ENCODE peak calls at places on chromosomes 12 and 14, in eight cellular contexts. Q is prostate gland, K is psoas muscle, B is Karpas-422, A is adipocyte, F is BE2C, O is heart left ventricle, L is HCT116. D is an unnamed sample.

GRCh38 chr12:53601296-53601847 is 24.8 kb downstream of the ATF7 start:
- DNase-seq in Q (no peak), K (no peak), B (peak; percentile 69), A (no peak), F (no peak), O (no peak), L (no peak), D (no peak)

GRCh38 chr12:58917699-58918334 is 2.5 kb downstream of the LRIG3 start:
- DNase-seq in Q (no peak), K (no peak), B (no peak), A (peak; percentile 52), F (no peak), O (no peak), L (no peak), D (no peak)

GRCh38 chr14:99576304-99576703 is 27.7 kb downstream of the CCDC85C start:
- DNase-seq in Q (no peak), K (no peak), B (no peak), A (no peak), F (no peak), O (no peak), L (no peak), D (no peak)

GRCh38 chr12:42094277-42094676 is 50.4 kb downstream of the GXYLT1 start:
- DNase-seq in Q (no peak), K (no peak), B (no peak), A (peak; percentile 28), F (peak; percentile 24), O (no peak), L (peak; percentile 33), D (no peak)

GRCh38 chr14:70796551-70796950 is 12.8 kb downstream of the MAP3K9 start:
- DNase-seq in Q (no peak), K (no peak), B (no peak), A (no peak), F (no peak), O (no peak), L (no peak), D (no peak)

GRCh38 chr14:99123208-99123870 is 148.7 kb downstream of the BCL11B start:
- DNase-seq in Q (no peak), K (no peak), B (no peak), A (no peak), F (no peak), O (no peak), L (no peak), D (no peak)

GRCh38 chr14:57058319-57058718 is 210.4 kb downstream of the EXOC5 start:
- DNase-seq in Q (no peak), K (no peak), B (no peak), A (no peak), F (no peak), O (no peak), L (no peak), D (no peak)

GRCh38 chr12:4828176-4828575 is 81.5 kb upstream of the KCNA1 start:
- DNase-seq in Q (no peak), K (no peak), B (peak; percentile 43), A (no peak), F (no peak), O (no peak), L (no peak), D (no peak)

GRCh38 chr14:80304125-80304766 is 92.9 kb upstream of the DIO2 start:
- DNase-seq in Q (no peak), K (no peak), B (no peak), A (peak; percentile 54), F (no peak), O (no peak), L (no peak), D (no peak)

GRCh38 chr12:68348419-68348818 is 16.3 kb upstream of the MDM1 start:
- DNase-seq in Q (no peak), K (no peak), B (no peak), A (no peak), F (no peak), O (no peak), L (no peak), D (no peak)

GRCh38 chr12:11695321-11695720 is 45.8 kb downstream of the ETV6 start:
- DNase-seq in Q (no peak), K (no peak), B (no peak), A (peak; percentile 52), F (no peak), O (no peak), L (no peak), D (no peak)

GRCh38 chr12:104054681-104055346 is 4.8 kb upstream of the GLT8D2 start:
- DNase-seq in Q (no peak), K (no peak), B (no peak), A (no peak), F (no peak), O (no peak), L (no peak), D (no peak)

GRCh38 chr12:28800129-28800528 is 348.9 kb upstream of the FAR2 start:
- DNase-seq in Q (no peak), K (no peak), B (no peak), A (no peak), F (no peak), O (no peak), L (no peak), D (no peak)

GRCh38 chr12:88764781-88765470 is 184.7 kb upstream of the KITLG start:
- DNase-seq in Q (no peak), K (no peak), B (no peak), A (peak; percentile 58), F (no peak), O (no peak), L (no peak), D (no peak)

GRCh38 chr14:80523518-80524117 is 312.3 kb upstream of the DIO2 start:
- DNase-seq in Q (no peak), K (no peak), B (no peak), A (no peak), F (no peak), O (no peak), L (no peak), D (no peak)

GRCh38 chr14:67311868-67312267 is 47.7 kb downstream of the ATP6V1D start:
- DNase-seq in Q (no peak), K (no peak), B (no peak), A (no peak), F (no peak), O (no peak), L (no peak), D (no peak)

GRCh38 chr12:70645494-70646317 is 8.5 kb upstream of the PTPRB start:
- DNase-seq in Q (peak; percentile 70), K (peak; percentile 56), B (no peak), A (peak; percentile 86), F (peak; percentile 16), O (peak; percentile 78), L (peak; percentile 67), D (peak; percentile 77)

GRCh38 chr14:106201376-106201775 is 675.0 kb downstream of the TMEM121 start:
- DNase-seq in Q (no peak), K (no peak), B (no peak), A (no peak), F (no peak), O (no peak), L (no peak), D (no peak)

DNA sequence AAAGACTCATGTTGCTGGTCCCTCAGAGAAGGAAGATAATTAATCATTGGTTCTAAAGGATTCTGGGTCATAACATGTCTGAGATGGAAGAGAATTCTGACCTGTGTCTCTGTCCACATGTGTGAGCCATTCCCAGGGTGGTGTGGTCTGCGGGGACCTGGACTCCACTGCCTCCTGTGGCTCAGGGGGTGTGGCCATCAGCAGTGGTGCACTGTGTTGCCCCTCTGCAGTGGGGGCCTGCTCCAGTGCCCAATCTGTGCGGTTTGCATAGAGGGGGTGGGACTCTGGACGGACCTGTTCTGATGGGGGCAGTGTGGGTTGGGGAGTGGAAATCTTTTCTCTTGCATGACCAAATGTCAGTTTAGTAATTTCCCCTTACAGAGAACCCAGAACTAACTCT is 13.5 kb downstream of the KRT85 start:
- DNase-seq in Q (no peak), K (no peak), B (no peak), A (no peak), F (no peak), O (no peak), L (no peak), D (no peak)
- H3K27me3 ChIP-seq in Q (no peaks in the 10 kb centered on the region), K (peaks cover 40% of the 10 kb centered on the region), B (no peaks in the 10 kb centered on the region), A (peaks cover 64% of the 10 kb centered on the region), F (peaks cover 23% of the 10 kb centered on the region), O (peaks cover 15% of the 10 kb centered on the region), L (no peaks in the 10 kb centered on the region), D (no peaks in the 10 kb centered on the region)

GRCh38 chr14:102392506-102392905 is 29.8 kb downstream of the TECPR2 start:
- DNase-seq in Q (no peak), K (no peak), B (no peak), A (no peak), F (no peak), O (no peak), L (no peak), D (no peak)

GRCh38 chr14:102389261-102389660 is 26.5 kb downstream of the TECPR2 start:
- DNase-seq in Q (no peak), K (no peak), B (no peak), A (no peak), F (no peak), O (no peak), L (no peak), D (no peak)

GRCh38 chr14:102390486-102390885 is 27.7 kb downstream of the TECPR2 start:
- DNase-seq in Q (no peak), K (no peak), B (no peak), A (peak; percentile 18), F (no peak), O (no peak), L (no peak), D (no peak)

GRCh38 chr14:102394717-102395378 is 32.1 kb downstream of the TECPR2 start:
- DNase-seq in Q (no peak), K (no peak), B (no peak), A (no peak), F (no peak), O (no peak), L (no peak), D (no peak)

GRCh38 chr14:102390064-102390463 is 27.3 kb downstream of the TECPR2 start:
- DNase-seq in Q (no peak), K (no peak), B (no peak), A (no peak), F (no peak), O (no peak), L (no peak), D (no peak)
- H3K4me1 ChIP-seq in Q (no peaks in the 10 kb centered on the region), K (peaks cover 13% of the 10 kb centered on the region), B (no peaks in the 10 kb centered on the region), A (peaks cover 20% of the 10 kb centered on the region), F (no peaks in the 10 kb centered on the region), O (peaks cover 18% of the 10 kb centered on the region), L (no peaks in the 10 kb centered on the region), D (peaks cover 4% of the 10 kb centered on the region)

DNA sequence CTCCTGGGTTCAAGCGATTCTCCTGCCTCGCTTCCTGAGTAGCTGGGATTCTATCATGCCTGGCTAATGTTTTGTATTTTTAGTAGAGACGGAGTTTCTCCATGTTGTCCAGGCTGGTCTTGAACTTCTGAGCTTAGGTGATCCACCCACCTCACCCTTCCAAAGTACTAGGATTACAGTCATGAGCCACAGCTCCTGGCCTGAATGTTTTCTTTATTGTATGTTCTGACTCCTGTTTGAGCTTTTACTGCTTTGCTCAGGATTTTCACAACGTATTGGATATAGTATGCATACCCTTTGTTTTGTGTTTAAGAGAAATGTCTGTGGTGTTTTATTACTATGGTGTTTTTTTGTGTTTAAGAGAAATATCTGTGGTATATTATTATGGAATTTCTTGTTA is 37.2 kb downstream of the ATF7IP start:
- DNase-seq in Q (no peak), K (no peak), B (no peak), A (no peak), F (no peak), O (no peak), L (no peak), D (no peak)
- H3K4me3 ChIP-seq in Q (no peak overlapping the region), K (no peak overlapping the region), B (no peak overlapping the region), A (no peak overlapping the region), F (no peak overlapping the region), O (no peak overlapping the region), L (no peak overlapping the region), D (no peak overlapping the region)

GRCh38 chr14:101560534-101561113 is 671 bp upstream of the DIO3 start:
- DNase-seq in Q (no peak), K (no peak), B (no peak), A (no peak), F (no peak), O (no peak), L (no peak), D (peak; percentile 5)
- H3K27me3 ChIP-seq in Q (peaks cover 32% of the 10 kb centered on the region), K (peaks cover 84% of the 10 kb centered on the region), B (no peaks in the 10 kb centered on the region), A (peaks cover 59% of the 10 kb centered on the region), F (peaks cover 74% of the 10 kb centered on the region), O (peaks cover 83% of the 10 kb centered on the region), L (no peaks in the 10 kb centered on the region), D (no peaks in the 10 kb centered on the region)

D was measured in right cardiac atrium.